ENCODE peak calls at places on chromosomes 7 and 10, in five cellular contexts. I is stromal cell of bone marrow; A is omental fat pad; P is AG10803; T is CD8-positive, alpha-beta T cell. R is an unnamed sample.

GRCh38 chr10:114458955-114459354 is 54.7 kb upstream of the AFAP1L2 start:
- DNase-seq in I (no peak), A (no peak), P (peak), T (no peak), R (no peak)

GRCh38 chr10:116264296-116264695 is 8.7 kb downstream of the GFRA1 start:
- DNase-seq in I (no peak), A (no peak), P (no peak), T (no peak), R (no peak)

GRCh38 chr10:58950618-58951017 is 225.8 kb upstream of the PHYHIPL start:
- DNase-seq in I (peak), A (no peak), P (peak), T (no peak), R (no peak)

GRCh38 chr7:32037650-32038198 is 32.5 kb downstream of the PDE1C start:
- DNase-seq in I (no peak), A (no peak), P (no peak), T (no peak), R (no peak)

GRCh38 chr7:52917982-52918578 is 117.4 kb upstream of the POM121L12 start:
- DNase-seq in I (no peak), A (no peak), P (no peak), T (no peak), R (no peak)

GRCh38 chr10:79022565-79023488 is 45.9 kb upstream of the ZMIZ1 start:
- DNase-seq in I (no peak), A (no peak), P (no peak), T (no peak), R (peak)

GRCh38 chr10:48306870-48307531 is 524 bp downstream of the MAPK8 start:
- DNase-seq in I (peak), A (no peak), P (peak), T (peak), R (peak)

GRCh38 chr10:70458329-70459060 is 17.0 kb upstream of the NODAL start:
- DNase-seq in I (peak), A (peak), P (peak), T (no peak), R (no peak)

GRCh38 chr10:88810196-88810961 is 7.8 kb downstream of the LIPM start:
- DNase-seq in I (no peak), A (no peak), P (peak), T (no peak), R (no peak)

GRCh38 chr10:7686351-7687171 is 16.6 kb upstream of the ITIH2 start:
- DNase-seq in I (no peak), A (no peak), P (no peak), T (no peak), R (no peak)

GRCh38 chr10:79475119-79475653 is 29.8 kb upstream of the ZCCHC24 start:
- DNase-seq in I (no peak), A (no peak), P (no peak), T (no peak), R (no peak)

GRCh38 chr10:16964571-16965241 is 147.5 kb upstream of the RSU1 start:
- DNase-seq in I (no peak), A (no peak), P (peak), T (no peak), R (no peak)

GRCh38 chr10:71819479-71819878 is 31.6 kb downstream of the PSAP start:
- DNase-seq in I (no peak), A (no peak), P (no peak), T (no peak), R (no peak)

GRCh38 chr7:37371755-37372154 is 76.9 kb downstream of the ELMO1 start:
- DNase-seq in I (no peak), A (no peak), P (no peak), T (no peak), R (no peak)

GRCh38 chr7:36047254-36047653 is 105.8 kb upstream of the EEPD1 start:
- DNase-seq in I (no peak), A (no peak), P (peak), T (no peak), R (no peak)

GRCh38 chr10:4822208-4822607 is 3.8 kb upstream of the AKR1E2 start:
- DNase-seq in I (no peak), A (no peak), P (no peak), T (no peak), R (no peak)

GRCh38 chr7:67407351-67407750 is 410.7 kb downstream of the TYW1 start:
- DNase-seq in I (no peak), A (no peak), P (no peak), T (no peak), R (no peak)

GRCh38 chr7:94335586-94335985 is 59.1 kb upstream of the COL1A2 start:
- DNase-seq in I (no peak), A (no peak), P (peak), T (no peak), R (no peak)

GRCh38 chr10:113273877-113274829 is 278.7 kb upstream of the HABP2 start:
- DNase-seq in I (peak), A (no peak), P (peak), T (no peak), R (no peak)

GRCh38 chr7:134676743-134677142 is 30.1 kb downstream of the BPGM start:
- DNase-seq in I (no peak), A (no peak), P (no peak), T (no peak), R (no peak)

GRCh38 chr10:102133373-102134195 is 744 bp downstream of the PPRC1 start:
- DNase-seq in I (no peak), A (peak), P (peak), T (no peak), R (peak)

GRCh38 chr7:29337628-29338116 is 143.1 kb downstream of the CHN2 start:
- DNase-seq in I (no peak), A (no peak), P (no peak), T (peak), R (no peak)

GRCh38 chr10:60611291-60611747 is 167.0 kb upstream of the CDK1 start:
- DNase-seq in I (peak), A (no peak), P (peak), T (no peak), R (no peak)

GRCh38 chr10:114678301-114678700 is 20.2 kb upstream of the ABLIM1 start:
- DNase-seq in I (no peak), A (no peak), P (no peak), T (no peak), R (no peak)

GRCh38 chr10:127997937-127998336 is 91.0 kb downstream of the PTPRE start:
- DNase-seq in I (no peak), A (no peak), P (no peak), T (no peak), R (no peak)

GRCh38 chr7:55206235-55207029 is 158.7 kb upstream of the LANCL2 start:
- DNase-seq in I (no peak), A (no peak), P (peak), T (no peak), R (no peak)

GRCh38 chr10:63264852-63265617 is 131.9 kb downstream of the NRBF2 start:
- DNase-seq in I (peak), A (no peak), P (peak), T (no peak), R (no peak)

GRCh38 chr10:127400216-127400615 is 148.9 kb upstream of the NPS start:
- DNase-seq in I (no peak), A (no peak), P (no peak), T (no peak), R (no peak)

GRCh38 chr10:129870926-129871660 is 93.0 kb downstream of the EBF3 start:
- DNase-seq in I (no peak), A (no peak), P (peak), T (no peak), R (no peak)

GRCh38 chr7:143147070-143147469 is 15.2 kb downstream of the PIP start:
- DNase-seq in I (no peak), A (no peak), P (no peak), T (no peak), R (no peak)

GRCh38 chr10:35421553-35422178 is 85.4 kb downstream of the CCNY start:
- DNase-seq in I (peak), A (no peak), P (peak), T (no peak), R (no peak)

GRCh38 chr10:75234683-75235374 is 928 bp downstream of the COMTD1 start:
- DNase-seq in I (no peak), A (no peak), P (no peak), T (no peak), R (peak)

GRCh38 chr7:157690833-157691382 is 354.1 kb downstream of the DNAJB6 start:
- DNase-seq in I (peak), A (no peak), P (peak), T (no peak), R (peak)

GRCh38 chr7:123039269-123039668 is 43.8 kb upstream of the TAS2R16 start:
- DNase-seq in I (no peak), A (no peak), P (no peak), T (no peak), R (no peak)

GRCh38 chr7:37982423-37982822 is 62.0 kb downstream of the EPDR1 start:
- DNase-seq in I (no peak), A (no peak), P (no peak), T (no peak), R (no peak)

GRCh38 chr7:78141533-78142281 is 343.1 kb downstream of the PHTF2 start:
- DNase-seq in I (peak), A (no peak), P (peak), T (no peak), R (no peak)

GRCh38 chr7:74306737-74307469 is 17.7 kb downstream of the CLIP2 start:
- DNase-seq in I (peak), A (no peak), P (peak), T (no peak), R (no peak)

GRCh38 chr10:48792687-48793096 is 108.0 kb downstream of the WDFY4 start:
- DNase-seq in I (peak), A (no peak), P (peak), T (no peak), R (no peak)

GRCh38 chr10:22158426-22158825 is 59.4 kb downstream of the EBLN1 start:
- DNase-seq in I (no peak), A (no peak), P (no peak), T (no peak), R (no peak)

GRCh38 chr7:129434846-129435318 is 650 bp downstream of the STRIP2 start:
- DNase-seq in I (no peak), A (no peak), P (no peak), T (no peak), R (no peak)